ENCODE peak calls at places on chromosomes 2 and 18, in five cellular contexts. B is stimulated activated CD8-positive, alpha-beta memory T cell treated with anti-CD3 and anti-CD28 coated beads, Interleukin-4, amount 100 ng/mL, for 1 hour; K is WERI-Rb-1; J is HFFc6; D is GOT3. U is an unnamed sample.

GRCh38 chr2:182642328-182642727 is 73.7 kb upstream of the DNAJC10 start:
- DNase-seq in B (no peak), K (peak), J (peak), D (no peak), U (peak)

GRCh38 chr18:50656841-50657470 is 97.1 kb downstream of the MAPK4 start:
- DNase-seq in B (no peak), K (no peak), J (no peak), D (no peak), U (no peak)

GRCh38 chr2:131154071-131154531 is 49.0 kb downstream of the PLEKHB2 start:
- DNase-seq in B (peak), K (peak), J (peak), D (peak), U (peak)

GRCh38 chr2:11411768-11412448 is 54.1 kb downstream of the E2F6 start:
- DNase-seq in B (no peak), K (peak), J (peak), D (no peak), U (peak)

GRCh38 chr2:99572380-99572779 is 82.6 kb upstream of the REV1 start:
- DNase-seq in B (no peak), K (no peak), J (no peak), D (no peak), U (no peak)

GRCh38 chr2:148653437-148653836 is 8.9 kb downstream of the EPC2 start:
- DNase-seq in B (no peak), K (no peak), J (no peak), D (no peak), U (no peak)

GRCh38 chr2:47357475-47357874 is 45.5 kb upstream of the MSH2 start:
- DNase-seq in B (no peak), K (no peak), J (peak), D (no peak), U (peak)

GRCh38 chr2:33531345-33532059 is 55.1 kb downstream of the RASGRP3 start:
- DNase-seq in B (no peak), K (no peak), J (peak), D (no peak), U (no peak)

GRCh38 chr2:182522428-182522896 is 95.6 kb upstream of the PDE1A start:
- DNase-seq in B (no peak), K (peak), J (peak), D (no peak), U (peak)

GRCh38 chr2:50995610-50996009 is 36.3 kb downstream of the NRXN1 start:
- DNase-seq in B (no peak), K (peak), J (no peak), D (no peak), U (peak)

GRCh38 chr2:127753374-127753773 is 52.1 kb downstream of the SFT2D3 start:
- DNase-seq in B (no peak), K (no peak), J (no peak), D (no peak), U (no peak)

GRCh38 chr2:236731767-236732580 is 162.3 kb downstream of the ACKR3 start:
- DNase-seq in B (no peak), K (peak), J (no peak), D (no peak), U (peak)

U was measured in renal cortical epithelial cell.